ENCODE peak calls at places on chromosomes 7 and 10, in five cellular contexts. T is HT1080, A is AG08395, U is NB4, L is D341Med. N is an unnamed sample.

GRCh38 chr10:26621889-26622681 is 75.4 kb upstream of the PDSS1 start:
- DNase-seq in L (no peak), T (peak), U (peak), A (peak), N (no peak)

GRCh38 chr7:132842478-132842877 is 239.4 kb downstream of the CHCHD3 start:
- DNase-seq in U (no peak), A (no peak), L (no peak), T (no peak), N (no peak)

GRCh38 chr10:110923856-110924493 is 4.6 kb downstream of the SHOC2 start:
- DNase-seq in L (no peak), T (no peak), U (peak), A (no peak), N (no peak)

GRCh38 chr10:576130-576465 is 113.4 kb downstream of the DIP2C start:
- DNase-seq in A (peak), U (no peak), L (no peak), T (no peak), N (no peak)

GRCh38 chr10:132192076-132192975 is 5.6 kb downstream of the DPYSL4 start:
- DNase-seq in L (no peak), T (no peak), U (no peak), A (no peak), N (no peak)

GRCh38 chr10:82206831-82207230 is 331.8 kb downstream of the NRG3 start:
- DNase-seq in T (peak), A (no peak), L (no peak), U (no peak), N (no peak)

GRCh38 chr7:152076324-152076821 is 50.9 kb downstream of the GALNT11 start:
- DNase-seq in A (no peak), U (peak), L (peak), T (peak), N (peak)

GRCh38 chr10:92938846-92939245 is 90.5 kb downstream of the EXOC6 start:
- DNase-seq in T (no peak), U (no peak), L (no peak), A (no peak), N (no peak)

GRCh38 chr7:127527561-127527960 is 57.8 kb downstream of the GCC1 start:
- DNase-seq in L (no peak), T (no peak), U (no peak), A (no peak), N (no peak)

GRCh38 chr10:119301397-119301796 is 94.0 kb downstream of the GRK5 start:
- DNase-seq in A (no peak), U (no peak), T (peak), L (no peak), N (peak)

GRCh38 chr7:100516135-100516812 is 22.7 kb upstream of the AGFG2 start:
- DNase-seq in A (peak), U (no peak), L (no peak), T (peak), N (peak)